ENCODE peak calls at places on chromosomes 5 and 9, in eight cellular contexts. S is HL-60, M is Calu3, A is lower leg skin, C is hepatocyte, E is neural crest cell, P is HCT116, O is astrocyte of the spinal cord. G is an unnamed sample.

GRCh38 chr9:134591573-134591981 is 50.0 kb upstream of the COL5A1 start:
- DNase-seq in S (no peak), M (no peak), A (no peak), C (no peak), E (no peak), P (no peak), O (peak; percentile 48), G (no peak)

GRCh38 chr5:74336286-74336685 is 304.2 kb downstream of the ENC1 start:
- DNase-seq in S (no peak), M (no peak), A (no peak), C (no peak), E (peak; percentile 32), P (no peak), O (no peak), G (peak; percentile 25)

GRCh38 chr9:27847380-27847779 is 274.1 kb upstream of the C9orf72 start:
- DNase-seq in S (no peak), M (no peak), A (no peak), C (no peak), E (no peak), P (no peak), O (no peak), G (no peak)

GRCh38 chr9:17783227-17783626 is 204.4 kb downstream of the SH3GL2 start:
- DNase-seq in S (no peak), M (no peak), A (no peak), C (peak; percentile 26), E (no peak), P (no peak), O (no peak), G (no peak)

GRCh38 chr5:17277907-17278306 is 60.5 kb downstream of the BASP1 start:
- DNase-seq in S (no peak), M (no peak), A (no peak), C (no peak), E (no peak), P (no peak), O (no peak), G (no peak)

GRCh38 chr9:114786251-114786650 is 19.6 kb downstream of the TNFSF15 start:
- DNase-seq in S (no peak), M (peak; percentile 34), A (no peak), C (peak; percentile 34), E (no peak), P (no peak), O (no peak), G (no peak)

GRCh38 chr5:148794275-148794674 is 32.1 kb upstream of the ADRB2 start:
- DNase-seq in S (no peak), M (no peak), A (no peak), C (no peak), E (no peak), P (no peak), O (no peak), G (no peak)

GRCh38 chr9:70123695-70124094 is 80.0 kb downstream of the MAMDC2 start:
- DNase-seq in S (no peak), M (no peak), A (no peak), C (no peak), E (no peak), P (no peak), O (no peak), G (no peak)

GRCh38 chr5:169545762-169546161 is 37.8 kb upstream of the SPDL1 start:
- DNase-seq in S (no peak), M (no peak), A (no peak), C (no peak), E (no peak), P (no peak), O (peak; percentile 18), G (no peak)

GRCh38 chr5:133245191-133246052 is 193.6 kb downstream of the HSPA4 start:
- DNase-seq in S (no peak), M (peak; percentile 77), A (peak; percentile 22), C (peak; percentile 44), E (no peak), P (peak; percentile 93), O (peak; percentile 96), G (no peak)

GRCh38 chr9:132894857-132895846 is 16.5 kb downstream of the SPACA9 start:
- DNase-seq in S (no peak), M (no peak), A (no peak), C (no peak), E (no peak), P (no peak), O (no peak), G (no peak)

GRCh38 chr9:128099932-128100491 is 27.5 kb downstream of the PTGES2 start:
- DNase-seq in S (no peak), M (no peak), A (no peak), C (peak; percentile 11), E (no peak), P (no peak), O (no peak), G (no peak)

GRCh38 chr5:118326496-118327045 is 661.8 kb downstream of the DTWD2 start:
- DNase-seq in S (no peak), M (no peak), A (no peak), C (peak; percentile 3), E (no peak), P (no peak), O (peak; percentile 81), G (no peak)

GRCh38 chr9:88994820-88995180 is 3.5 kb downstream of the S1PR3 start:
- DNase-seq in S (no peak), M (no peak), A (no peak), C (no peak), E (no peak), P (no peak), O (no peak), G (no peak)

GRCh38 chr5:124641154-124641792 is 105.2 kb downstream of the ZNF608 start:
- DNase-seq in S (no peak), M (peak; percentile 57), A (no peak), C (peak; percentile 43), E (no peak), P (no peak), O (no peak), G (no peak)

GRCh38 chr9:89865981-89866380 is 261.2 kb downstream of the GADD45G start:
- DNase-seq in S (no peak), M (no peak), A (no peak), C (no peak), E (no peak), P (no peak), O (no peak), G (no peak)

GRCh38 chr9:111691686-111692329 is 30.4 kb downstream of the GNG10 start:
- DNase-seq in S (no peak), M (no peak), A (no peak), C (peak; percentile 25), E (no peak), P (peak; percentile 24), O (peak; percentile 57), G (no peak)

GRCh38 chr9:71937898-71938297 is 26.5 kb downstream of the C9orf85 start:
- DNase-seq in S (no peak), M (no peak), A (no peak), C (no peak), E (no peak), P (no peak), O (no peak), G (no peak)
- TF ChIP-seq CTCF in S (no peak), M (no peak), A (no peak), C (no peak), E (no peak), P (no peak), O (no peak), G (no peak)

GRCh38 chr9:137987244-137988030 is 109.9 kb downstream of the CACNA1B start:
- DNase-seq in S (no peak), M (no peak), A (no peak), C (peak; percentile 7), E (no peak), P (no peak), O (no peak), G (no peak)

GRCh38 chr9:137989156-137989555 is 111.6 kb downstream of the CACNA1B start:
- DNase-seq in S (no peak), M (no peak), A (no peak), C (no peak), E (no peak), P (no peak), O (no peak), G (no peak)

GRCh38 chr9:137988051-137988450 is 110.5 kb downstream of the CACNA1B start:
- DNase-seq in S (no peak), M (no peak), A (no peak), C (peak; percentile 2), E (no peak), P (no peak), O (no peak), G (no peak)

GRCh38 chr9:137988701-137989100 is 111.1 kb downstream of the CACNA1B start:
- DNase-seq in S (no peak), M (no peak), A (no peak), C (no peak), E (no peak), P (no peak), O (no peak), G (no peak)

GRCh38 chr9:137989999-137990715 is 112.6 kb downstream of the CACNA1B start:
- DNase-seq in S (no peak), M (no peak), A (no peak), C (no peak), E (no peak), P (no peak), O (no peak), G (no peak)
- TF ChIP-seq CTCF in S (no peak), M (no peak), A (no peak), C (no peak), E (no peak), P (no peak), O (no peak), G (no peak)

GRCh38 chr5:96434201-96434645 is 1.2 kb upstream of the PCSK1 start:
- DNase-seq in S (peak; percentile 19), M (peak; percentile 60), A (peak; percentile 31), C (peak; percentile 86), E (peak; percentile 74), P (peak; percentile 7), O (peak; percentile 76), G (peak; percentile 92)
- TF ChIP-seq CTCF in S (no peak), M (no peak), A (no peak), C (no peak), E (no peak), P (no peak), O (no peak), G (no peak)

GRCh38 chr9:4196376-4196775 is 103.5 kb downstream of the GLIS3 start:
- DNase-seq in S (no peak), M (no peak), A (no peak), C (no peak), E (no peak), P (no peak), O (peak; percentile 65), G (no peak)

GRCh38 chr9:4195285-4195684 is 104.6 kb downstream of the GLIS3 start:
- DNase-seq in S (no peak), M (no peak), A (no peak), C (no peak), E (no peak), P (no peak), O (no peak), G (no peak)

GRCh38 chr9:4193391-4193790 is 106.5 kb downstream of the GLIS3 start:
- DNase-seq in S (no peak), M (no peak), A (no peak), C (no peak), E (no peak), P (no peak), O (no peak), G (no peak)

GRCh38 chr9:4196886-4197285 is 103.0 kb downstream of the GLIS3 start:
- DNase-seq in S (no peak), M (no peak), A (no peak), C (no peak), E (no peak), P (no peak), O (peak; percentile 26), G (no peak)

DNA sequence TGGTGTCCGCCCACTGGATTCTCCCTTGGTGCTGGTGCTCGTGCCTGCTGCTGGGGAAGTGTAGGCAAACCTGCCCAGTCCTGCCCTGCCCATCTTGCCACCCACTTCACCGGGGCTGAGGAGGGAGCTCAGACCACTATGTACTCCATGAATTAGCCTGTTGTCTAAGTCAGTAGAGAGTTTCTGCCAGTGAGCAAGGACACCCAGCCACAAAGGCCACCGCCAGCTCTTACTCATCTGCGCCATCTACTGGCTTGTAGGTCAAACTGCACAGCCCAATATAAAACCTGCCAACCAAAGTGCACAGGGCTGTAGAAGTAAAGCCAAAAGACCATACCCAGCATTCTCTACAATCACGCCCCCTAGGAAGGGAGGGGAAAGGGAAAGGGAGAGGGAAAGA is 102.3 kb downstream of the GLIS3 start:
- DNase-seq in S (peak; percentile 20), M (no peak), A (no peak), C (no peak), E (no peak), P (no peak), O (no peak), G (no peak)
- TF ChIP-seq CTCF in S (peak; percentile 24), M (peak; percentile 13), A (no peak), C (peak; percentile 26), E (peak; percentile 51), P (peak; percentile 27), O (peak; percentile 46), G (peak; percentile 23)

G was measured in nephron progenitor cell.